ENCODE peak calls at places on chromosomes 4 and X, in ten cellular contexts. D is H1; S is NCI-H510A treated with DMSO at 0.1 percent for 48 hours; Y is epithelial cell of esophagus; P is transverse colon; N is aorta; U is stimulated activated CD8-positive, alpha-beta memory T cell treated with anti-CD3 and anti-CD28 coated beads, Interleukin-7, amount 100 ng/mL, for 1 hour; V is ELR; M is nucleus accumbens; B is Panc1. F is an unnamed sample.

GRCh38 chrX:14448406-14448805 is 80.9 kb upstream of the GLRA2 start:
- DNase-seq in V (no peak), Y (no peak), U (no peak), S (no peak), B (no peak), M (no peak), N (no peak), P (no peak), D (no peak), F (no peak)

GRCh38 chrX:118595501-118596042 is 100.0 kb downstream of the DOCK11 start:
- DNase-seq in P (no peak), S (peak), U (no peak), M (no peak), D (no peak), Y (no peak), N (no peak), B (no peak), V (no peak), F (no peak)

GRCh38 chr4:17448689-17449088 is 63.2 kb downstream of the QDPR start:
- DNase-seq in M (no peak), P (no peak), Y (peak), D (no peak), V (peak), B (no peak), U (no peak), N (no peak), S (no peak), F (no peak)

GRCh38 chr4:183438458-183439113 is 5.8 kb upstream of the CDKN2AIP start:
- DNase-seq in D (no peak), U (no peak), M (no peak), P (peak), Y (peak), N (no peak), S (peak), V (peak), B (peak), F (no peak)

GRCh38 chr4:108030332-108030731 is 40.6 kb downstream of the HADH start:
- DNase-seq in B (peak), U (peak), V (peak), M (peak), S (peak), D (peak), N (no peak), P (peak), Y (peak), F (no peak)

GRCh38 chrX:55004231-55004630 is 4.1 kb downstream of the APEX2 start:
- DNase-seq in S (no peak), N (no peak), Y (no peak), P (no peak), D (no peak), M (no peak), U (no peak), B (no peak), V (peak), F (no peak)

GRCh38 chrX:74438771-74439170 is 17.5 kb downstream of the SLC16A2 start:
- DNase-seq in V (no peak), N (no peak), S (no peak), D (no peak), Y (no peak), M (no peak), B (no peak), U (no peak), P (no peak), F (no peak)

GRCh38 chr4:153792007-153792892 is 3.4 kb upstream of the SFRP2 start:
- DNase-seq in Y (peak), N (peak), S (no peak), P (peak), B (no peak), D (peak), U (no peak), M (peak), V (peak), F (peak)

GRCh38 chr4:13906727-13907126 is 279.2 kb upstream of the BOD1L1 start:
- DNase-seq in D (no peak), N (no peak), P (no peak), M (no peak), Y (no peak), U (no peak), S (no peak), V (no peak), B (no peak), F (no peak)

GRCh38 chr4:13427599-13428325 is 56.4 kb downstream of the RAB28 start:
- DNase-seq in V (no peak), B (no peak), Y (peak), U (no peak), D (no peak), S (no peak), N (peak), M (no peak), P (no peak), F (no peak)

GRCh38 chr4:181416966-181417365 is 826.2 kb upstream of the TENM3 start:
- DNase-seq in V (no peak), S (no peak), D (no peak), M (no peak), Y (no peak), B (no peak), P (no peak), U (no peak), N (no peak), F (no peak)

GRCh38 chr4:6017030-6017429 is 1.2 kb downstream of the C4orf50 start:
- DNase-seq in N (no peak), D (no peak), M (no peak), B (no peak), S (no peak), V (no peak), Y (no peak), U (no peak), P (no peak), F (no peak)

GRCh38 chrX:119467433-119467832 is 811 bp upstream of the SLC25A5 start:
- DNase-seq in V (no peak), Y (no peak), N (no peak), S (no peak), P (no peak), D (no peak), U (no peak), M (no peak), B (no peak), F (no peak)

GRCh38 chr4:150074064-150074463 is 4.2 kb upstream of the DCLK2 start:
- DNase-seq in D (no peak), U (no peak), B (no peak), V (no peak), Y (no peak), P (no peak), N (no peak), S (no peak), M (no peak), F (no peak)

GRCh38 chr4:9976781-9977180 is 44.5 kb downstream of the SLC2A9 start:
- DNase-seq in U (no peak), Y (no peak), V (no peak), B (no peak), P (no peak), N (no peak), M (no peak), S (no peak), D (no peak), F (no peak)

GRCh38 chrX:65744965-65745364 is 77.5 kb downstream of the MSN start:
- DNase-seq in B (no peak), Y (peak), M (no peak), P (no peak), S (no peak), D (no peak), V (peak), U (no peak), N (no peak), F (no peak)

GRCh38 chr4:105620640-105621323 is 68.4 kb downstream of the ARHGEF38 start:
- DNase-seq in Y (peak), S (no peak), V (peak), M (no peak), N (no peak), D (no peak), P (no peak), B (no peak), U (no peak), F (no peak)

GRCh38 chr4:147640331-147640730 is 23.1 kb downstream of the TMEM184C start:
- DNase-seq in P (no peak), D (no peak), B (no peak), Y (no peak), U (no peak), N (no peak), S (no peak), M (no peak), V (peak), F (no peak)

GRCh38 chrX:147838465-147839131 is 73.1 kb upstream of the FMR1 start:
- DNase-seq in N (no peak), P (no peak), U (no peak), Y (peak), S (no peak), D (no peak), B (no peak), V (peak), M (no peak), F (no peak)

GRCh38 chr4:186693159-186693815 is 30.4 kb downstream of the FAT1 start:
- DNase-seq in S (no peak), P (peak), Y (peak), M (no peak), N (peak), V (peak), B (peak), U (no peak), D (no peak), F (peak)

GRCh38 chr4:126468144-126468543 is 1153.4 kb downstream of the FAT4 start:
- DNase-seq in N (no peak), U (no peak), D (no peak), B (no peak), V (no peak), Y (no peak), P (no peak), M (no peak), S (no peak), F (no peak)

GRCh38 chrX:39601193-39602085 is 496.3 kb downstream of the BCOR start:
- DNase-seq in N (no peak), V (no peak), S (no peak), M (no peak), U (no peak), B (no peak), Y (no peak), D (no peak), P (no peak), F (no peak)

GRCh38 chr4:32645653-32646052 is 1925.5 kb downstream of the PCDH7 start:
- DNase-seq in B (no peak), M (no peak), N (no peak), S (no peak), P (no peak), U (no peak), D (no peak), Y (no peak), V (no peak), F (no peak)

GRCh38 chr4:80219301-80220025 is 22.2 kb downstream of the PRDM8 start:
- DNase-seq in D (no peak), S (no peak), M (no peak), N (no peak), B (no peak), V (peak), Y (no peak), U (no peak), P (no peak), F (no peak)

GRCh38 chr4:66000500-66001117 is 330.3 kb upstream of the EPHA5 start:
- DNase-seq in D (no peak), B (no peak), Y (no peak), M (no peak), S (peak), V (no peak), U (no peak), N (no peak), P (no peak), F (no peak)

GRCh38 chr4:8609406-8609805 is 16.8 kb downstream of the CPZ start:
- DNase-seq in M (no peak), S (no peak), V (no peak), P (no peak), Y (no peak), N (no peak), B (no peak), D (no peak), U (no peak), F (peak)

GRCh38 chr4:176436500-176436973 is 116.8 kb downstream of the SPCS3 start:
- DNase-seq in P (no peak), M (no peak), N (no peak), U (no peak), D (no peak), B (no peak), S (no peak), V (peak), Y (peak), F (no peak)

GRCh38 chr4:120348521-120348920 is 281.9 kb upstream of the MAD2L1 start:
- DNase-seq in S (no peak), D (no peak), Y (no peak), V (no peak), N (no peak), P (no peak), B (no peak), U (no peak), M (no peak), F (no peak)

GRCh38 chr4:49032440-49033161 is 46.5 kb downstream of the CWH43 start:
- DNase-seq in M (peak), Y (peak), S (peak), D (no peak), B (no peak), U (no peak), N (no peak), P (no peak), V (peak), F (no peak)

GRCh38 chr4:118729287-118730286 is 44.4 kb downstream of the METTL14 start:
- DNase-seq in P (no peak), V (peak), U (no peak), D (no peak), N (no peak), Y (no peak), S (no peak), M (no peak), B (no peak), F (no peak)

GRCh38 chr4:173223743-173224142 is 55.1 kb downstream of the GALNT7 start:
- DNase-seq in Y (no peak), D (no peak), S (no peak), N (no peak), V (no peak), U (no peak), P (no peak), M (no peak), B (no peak), F (no peak)